ENCODE peak calls at places on chromosomes 6 and 20, in four cellular contexts. L is NCI-H460, G is GM20000, O is heart right ventricle. F is an unnamed sample.

GRCh38 chr6:170243386-170243785 is 47.5 kb downstream of the DLL1 start:
- DNase-seq in O (no peak), G (no peak), L (no peak), F (no peak)

GRCh38 chr6:72328775-72329174 is 293.1 kb upstream of the KCNQ5 start:
- DNase-seq in O (no peak), L (no peak), G (no peak), F (no peak)

GRCh38 chr20:10360878-10361277 is 73.1 kb downstream of the MKKS start:
- DNase-seq in L (no peak), O (no peak), G (no peak), F (no peak)

GRCh38 chr6:149903938-149904611 is 6.2 kb upstream of the RAET1E start:
- DNase-seq in O (no peak), G (no peak), L (no peak), F (no peak)

GRCh38 chr20:17615645-17616479 is 46.0 kb downstream of the DSTN start:
- DNase-seq in O (no peak), G (no peak), L (no peak), F (no peak)

GRCh38 chr6:38638941-38639497 is 710 bp downstream of the BTBD9 start:
- DNase-seq in O (no peak), G (peak; percentile 57), L (no peak), F (peak; percentile 64)

GRCh38 chr6:109187399-109188114 is 92.2 kb downstream of the CEP57L1 start:
- DNase-seq in L (peak; percentile 41), G (peak; percentile 46), O (peak; percentile 19), F (peak; percentile 44)

GRCh38 chr20:20461526-20461925 is 93.6 kb downstream of the INSM1 start:
- DNase-seq in G (no peak), O (no peak), L (no peak), F (no peak)

GRCh38 chr6:53724501-53724900 is 58.9 kb upstream of the KLHL31 start:
- DNase-seq in O (no peak), G (no peak), L (no peak), F (no peak)

GRCh38 chr6:155085582-155086253 is 90.6 kb downstream of the TIAM2 start:
- DNase-seq in L (no peak), G (no peak), O (no peak), F (no peak)

F was measured in ovary.